ENCODE peak calls at places on chromosomes 12 and 14, in four cellular contexts. G is prostate gland, Y is fibroblast of mammary gland, S is cardiac muscle cell. M is an unnamed sample.

GRCh38 chr12:3233813-3234212 is 156.6 kb downstream of the TSPAN9 start:
- DNase-seq in Y (no peak), S (no peak), G (peak; percentile 76), M (no peak)

GRCh38 chr14:93880025-93880820 is 46.9 kb upstream of the FAM181A start:
- DNase-seq in G (no peak), Y (peak; percentile 11), S (peak; percentile 50), M (peak; percentile 17)

GRCh38 chr12:51961834-51962233 is 10.3 kb downstream of the ACVR1B start:
- DNase-seq in Y (no peak), G (no peak), S (no peak), M (no peak)

GRCh38 chr12:52193991-52194390 is 2.2 kb upstream of the KRT80 start:
- DNase-seq in Y (no peak), G (no peak), S (peak; percentile 80), M (peak; percentile 48)

GRCh38 chr12:122204829-122205589 is 1.5 kb downstream of the B3GNT4 start:
- DNase-seq in Y (no peak), G (no peak), S (no peak), M (no peak)

GRCh38 chr14:35366048-35366428 is 38.5 kb downstream of the NFKBIA start:
- DNase-seq in Y (peak; percentile 68), G (no peak), S (peak; percentile 26), M (no peak)

GRCh38 chr14:51562816-51563215 is 88.9 kb upstream of the FRMD6 start:
- DNase-seq in Y (peak; percentile 74), S (no peak), G (no peak), M (peak; percentile 61)

GRCh38 chr14:23430733-23431105 is 4.7 kb downstream of the MYH7 start:
- DNase-seq in G (no peak), S (peak; percentile 12), Y (peak; percentile 2), M (no peak)

GRCh38 chr12:16198884-16199283 is 78.6 kb downstream of the SLC15A5 start:
- DNase-seq in G (no peak), Y (no peak), S (no peak), M (no peak)

GRCh38 chr12:16062611-16063010 is 151.5 kb downstream of the DERA start:
- DNase-seq in S (peak; percentile 66), Y (peak; percentile 44), G (no peak), M (peak; percentile 63)

GRCh38 chr14:61525293-61526011 is 169.9 kb upstream of the HIF1A start:
- DNase-seq in Y (peak; percentile 91), G (peak; percentile 71), S (peak; percentile 74), M (peak; percentile 82)

GRCh38 chr12:93000026-93000425 is 70.9 kb upstream of the EEA1 start:
- DNase-seq in Y (no peak), G (no peak), S (no peak), M (no peak)

GRCh38 chr14:71410578-71411279 is 503.5 kb downstream of the PCNX1 start:
- DNase-seq in G (no peak), S (peak; percentile 38), Y (no peak), M (peak; percentile 44)

GRCh38 chr12:104576980-104577925 is 120.5 kb downstream of the CHST11 start:
- DNase-seq in Y (peak; percentile 61), G (no peak), S (no peak), M (peak; percentile 46)

GRCh38 chr14:102849522-102850379 is 72.5 kb downstream of the TRAF3 start:
- DNase-seq in S (peak; percentile 19), G (no peak), Y (peak; percentile 54), M (no peak)

GRCh38 chr14:23568600-23569310 is 1.2 kb upstream of the AP1G2 start:
- DNase-seq in S (no peak), G (no peak), Y (no peak), M (no peak)

GRCh38 chr14:94101748-94102147 is 8.8 kb upstream of the IFI27 start:
- DNase-seq in S (no peak), Y (peak; percentile 57), G (no peak), M (no peak)

GRCh38 chr12:6684609-6685008 is 4.6 kb downstream of the ZNF384 start:
- DNase-seq in G (no peak), Y (peak; percentile 47), S (peak; percentile 50), M (peak; percentile 38)

GRCh38 chr14:65732112-65732511 is 319.6 kb downstream of the FUT8 start:
- DNase-seq in S (no peak), Y (no peak), G (no peak), M (no peak)

GRCh38 chr14:91310620-91311283 is 66.2 kb upstream of the GPR68 start:
- DNase-seq in S (no peak), G (no peak), Y (no peak), M (no peak)

GRCh38 chr14:67784244-67784823 is 32.1 kb downstream of the ZFYVE26 start:
- DNase-seq in S (no peak), Y (no peak), G (no peak), M (no peak)

GRCh38 chr14:64604854-64605253 is 55.1 kb downstream of the PPP1R36 start:
- DNase-seq in S (no peak), G (peak; percentile 70), Y (no peak), M (no peak)

GRCh38 chr12:95582230-95583058 is 31.2 kb upstream of the USP44 start:
- DNase-seq in G (no peak), Y (peak; percentile 48), S (peak; percentile 61), M (peak; percentile 65)

GRCh38 chr12:28781671-28782652 is 367.1 kb upstream of the FAR2 start:
- DNase-seq in S (peak; percentile 63), G (no peak), Y (no peak), M (peak; percentile 24)

GRCh38 chr12:38934078-38934584 is 28.7 kb upstream of the CPNE8 start:
- DNase-seq in S (no peak), G (no peak), Y (no peak), M (no peak)

GRCh38 chr12:12501121-12501520 is 61.5 kb downstream of the DUSP16 start:
- DNase-seq in G (no peak), Y (no peak), S (no peak), M (no peak)

GRCh38 chr12:124454735-124455134 is 112.7 kb downstream of the NCOR2 start:
- DNase-seq in Y (peak; percentile 75), S (peak; percentile 21), G (no peak), M (peak; percentile 81)

GRCh38 chr14:78566017-78566858 is 396.1 kb downstream of the NRXN3 start:
- DNase-seq in S (peak; percentile 72), Y (peak; percentile 72), G (peak; percentile 73), M (peak; percentile 74)

GRCh38 chr14:64628940-64629403 is 75.3 kb upstream of the PLEKHG3 start:
- DNase-seq in S (peak; percentile 75), G (no peak), Y (peak; percentile 88), M (peak; percentile 79)

GRCh38 chr14:36028218-36028617 is 148.3 kb downstream of the PTCSC3 start:
- DNase-seq in G (no peak), Y (no peak), S (no peak), M (no peak)

GRCh38 chr14:74245292-74245691 is 6.0 kb downstream of the VSX2 start:
- DNase-seq in G (no peak), S (no peak), Y (no peak), M (no peak)

GRCh38 chr12:106764738-106765137 is 9.7 kb upstream of the RIC8B start:
- DNase-seq in S (peak; percentile 78), G (no peak), Y (peak; percentile 28), M (peak; percentile 36)

GRCh38 chr12:106758349-106758951 is 16.0 kb upstream of the RIC8B start:
- DNase-seq in G (no peak), Y (no peak), S (no peak), M (no peak)

GRCh38 chr12:106757623-106758348 is 16.7 kb upstream of the RIC8B start:
- DNase-seq in S (no peak), Y (no peak), G (no peak), M (no peak)

GRCh38 chr12:106759526-106760183 is 14.8 kb upstream of the RIC8B start:
- DNase-seq in S (no peak), G (no peak), Y (peak; percentile 68), M (no peak)

DNA sequence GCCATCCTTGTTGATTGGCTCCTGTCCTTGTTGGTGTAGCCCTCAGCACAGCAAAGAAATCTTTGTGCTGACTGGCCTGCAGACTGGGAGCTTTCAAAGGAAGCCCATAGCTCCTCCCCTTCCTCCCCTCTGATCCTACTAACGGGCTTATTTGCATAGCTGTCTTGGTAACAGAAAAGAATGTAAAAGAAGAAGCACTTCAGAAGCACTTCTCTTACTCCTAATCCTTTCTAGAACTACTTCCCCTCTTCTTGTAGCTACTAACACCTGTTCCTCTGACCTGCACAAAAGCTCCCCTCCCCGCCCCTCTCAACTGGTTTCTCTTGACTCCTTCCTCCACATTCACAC is 14.3 kb upstream of the RIC8B start:
- DNase-seq in G (no peak), S (peak; percentile 44), Y (peak; percentile 25), M (no peak)
- H3K4me3 ChIP-seq in G (no peak overlapping the region), S (no peak overlapping the region), Y (no peak overlapping the region), M (no peak overlapping the region)

DNA sequence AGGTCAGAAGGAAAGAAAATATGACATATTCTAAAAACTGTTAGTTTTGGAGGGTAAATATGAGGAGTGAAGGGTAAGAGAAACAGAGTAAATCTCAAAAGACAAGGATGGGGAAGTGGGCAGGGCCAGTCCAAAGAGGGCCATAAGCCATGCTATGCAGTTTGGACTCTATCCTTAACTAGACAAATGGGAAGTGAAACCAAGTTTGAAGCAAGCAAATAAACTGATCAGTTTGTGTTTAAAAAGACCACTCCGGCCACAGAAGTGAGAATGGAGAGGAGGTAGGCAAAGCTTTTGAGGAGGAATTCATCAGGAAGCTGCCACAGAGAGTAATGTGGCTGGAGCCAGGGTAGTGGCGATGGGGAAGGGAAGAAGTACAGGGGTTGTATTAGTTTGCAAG is 37.5 kb upstream of the DAAM1 start:
- DNase-seq in G (no peak), S (no peak), Y (no peak), M (no peak)
- H3K4me3 ChIP-seq in G (no peak overlapping the region), S (no peak overlapping the region), Y (no peak overlapping the region), M (no peak overlapping the region)

DNA sequence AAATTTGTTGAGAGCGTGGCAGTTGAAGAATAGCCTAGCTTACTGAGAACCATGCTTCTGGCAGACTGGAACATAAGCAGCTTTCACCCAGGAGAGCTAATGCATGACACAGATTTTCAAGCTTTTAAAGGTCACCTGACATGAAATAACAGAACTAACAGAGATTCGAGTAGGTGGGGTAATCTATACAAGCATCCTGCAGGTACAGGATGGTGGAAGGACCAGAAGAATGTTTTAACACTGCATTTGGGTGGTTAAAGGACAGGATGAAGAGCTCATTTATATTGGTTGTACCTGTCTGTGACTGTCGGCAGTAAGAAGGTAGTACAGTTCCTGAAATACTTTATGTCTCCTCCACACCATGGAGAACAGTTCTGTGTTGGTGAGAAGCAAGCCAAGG is 8.9 kb downstream of the PELI2 start:
- DNase-seq in Y (no peak), S (no peak), G (no peak), M (no peak)
- H3K4me3 ChIP-seq in Y (no peak overlapping the region), S (no peak overlapping the region), G (no peak overlapping the region), M (no peak overlapping the region)

GRCh38 chr12:48862691-48863090 is 3.0 kb downstream of the RND1 start:
- DNase-seq in S (no peak), G (no peak), Y (no peak), M (no peak)
- H3K4me3 ChIP-seq in S (no peak overlapping the region), G (no peak overlapping the region), Y (no peak overlapping the region), M (no peak overlapping the region)

GRCh38 chr12:852864-853263 is 96.6 kb downstream of the RAD52 start:
- DNase-seq in Y (no peak), G (no peak), S (no peak), M (no peak)

GRCh38 chr12:851913-852312 is 97.6 kb downstream of the RAD52 start:
- DNase-seq in G (no peak), S (peak; percentile 80), Y (peak; percentile 87), M (peak; percentile 85)

GRCh38 chr12:848519-849191 is 96.3 kb downstream of the WNK1 start:
- DNase-seq in Y (peak; percentile 41), G (no peak), S (peak; percentile 19), M (peak; percentile 28)

GRCh38 chr12:849192-849527 is 96.8 kb downstream of the WNK1 start:
- DNase-seq in G (no peak), Y (no peak), S (no peak), M (no peak)

GRCh38 chr12:851343-851742 is 98.2 kb downstream of the RAD52 start:
- DNase-seq in G (no peak), S (peak; percentile 57), Y (peak; percentile 25), M (peak; percentile 59)
- H3K4me3 ChIP-seq in G (no peak overlapping the region), S (no peak overlapping the region), Y (peak overlapping the region; percentile 5), M (no peak overlapping the region)

GRCh38 chr12:77980782-77981181 is 150.1 kb downstream of the NAV3 start:
- DNase-seq in S (peak; percentile 44), Y (peak; percentile 44), G (no peak), M (no peak)
- H3K4me3 ChIP-seq in S (no peak overlapping the region), Y (no peak overlapping the region), G (no peak overlapping the region), M (no peak overlapping the region)